ENCODE peak calls at places on chromosome 21, in four cellular contexts. E is HepG2, M is K562, Q is H1. F is an unnamed sample.

GRCh38 chr21:41805643-41806042 is 38.8 kb upstream of the RIPK4 start:
- DNase-seq in E (no peak), M (no peak), Q (no peak), F (no peak)

GRCh38 chr21:46154155-46154954 is 1.0 kb downstream of the FTCD start:
- DNase-seq in E (no peak), M (no peak), Q (no peak), F (no peak)

GRCh38 chr21:31444061-31444460 is 100.0 kb upstream of the TIAM1 start:
- DNase-seq in E (no peak), M (no peak), Q (no peak), F (no peak)

GRCh38 chr21:42674351-42674940 is 21.0 kb downstream of the PDE9A start:
- DNase-seq in E (no peak), M (peak), Q (no peak), F (peak)

GRCh38 chr21:28675265-28676041 is 317.2 kb downstream of the LTN1 start:
- DNase-seq in E (no peak), M (no peak), Q (no peak), F (no peak)

GRCh38 chr21:26844258-26845065 is 747 bp downstream of the ADAMTS1 start:
- DNase-seq in E (no peak), M (no peak), Q (no peak), F (peak)

GRCh38 chr21:15031790-15032357 is 32.9 kb downstream of the NRIP1 start:
- DNase-seq in E (no peak), M (no peak), Q (no peak), F (no peak)

GRCh38 chr21:42228709-42229220 is 9.8 kb downstream of the ABCG1 start:
- DNase-seq in E (no peak), M (no peak), Q (no peak), F (no peak)

GRCh38 chr21:46295177-46295711 is 9.1 kb downstream of the YBEY start:
- DNase-seq in E (peak), M (peak), Q (no peak), F (no peak)

GRCh38 chr21:46018615-46019014 is 37.0 kb downstream of the COL6A1 start:
- DNase-seq in E (no peak), M (no peak), Q (no peak), F (no peak)

GRCh38 chr21:31151682-31152081 is 113.4 kb upstream of the KRTAP19-8 start:
- DNase-seq in E (no peak), M (no peak), Q (no peak), F (no peak)

GRCh38 chr21:31780944-31781343 is 49.0 kb upstream of the SCAF4 start:
- DNase-seq in E (peak), M (no peak), Q (no peak), F (no peak)

GRCh38 chr21:45767071-45768006 is 123.8 kb downstream of the PCBP3 start:
- DNase-seq in E (no peak), M (no peak), Q (no peak), F (no peak)

GRCh38 chr21:43315244-43316137 is 111.4 kb downstream of the SIK1 start:
- DNase-seq in E (no peak), M (no peak), Q (no peak), F (no peak)

GRCh38 chr21:18384771-18385170 is 18.8 kb downstream of the TMPRSS15 start:
- DNase-seq in E (no peak), M (peak), Q (no peak), F (no peak)

GRCh38 chr21:33028759-33029511 is 3.2 kb downstream of the OLIG2 start:
- DNase-seq in E (no peak), M (no peak), Q (no peak), F (no peak)

GRCh38 chr21:45817345-45817744 is 164.2 kb upstream of the COL6A1 start:
- DNase-seq in E (no peak), M (no peak), Q (no peak), F (no peak)

GRCh38 chr21:32653326-32653901 is 41.2 kb upstream of the CFAP298 start:
- DNase-seq in E (peak), M (peak), Q (no peak), F (peak)

GRCh38 chr21:31410763-31411278 is 66.8 kb upstream of the TIAM1 start:
- DNase-seq in E (no peak), M (no peak), Q (no peak), F (no peak)

GRCh38 chr21:42683371-42684108 is 30.1 kb downstream of the PDE9A start:
- DNase-seq in E (no peak), M (no peak), Q (no peak), F (no peak)

GRCh38 chr21:33069994-33070811 is at the start of gene OLIG1:
- DNase-seq in E (no peak), M (no peak), Q (no peak), F (peak)

GRCh38 chr21:32200029-32200428 is 78.8 kb downstream of the MIS18A start:
- DNase-seq in E (no peak), M (no peak), Q (no peak), F (no peak)

GRCh38 chr21:18245493-18245967 is 897 bp downstream of the CHODL start:
- DNase-seq in E (peak), M (no peak), Q (no peak), F (no peak)

GRCh38 chr21:29477941-29478340 is 179.2 kb downstream of the BACH1 start:
- DNase-seq in E (no peak), M (no peak), Q (no peak), F (no peak)

GRCh38 chr21:27796106-27796505 is 829.2 kb upstream of the ADAMTS5 start:
- DNase-seq in E (no peak), M (no peak), Q (no peak), F (no peak)

GRCh38 chr21:19523731-19524130 is 1120.1 kb upstream of the TMPRSS15 start:
- DNase-seq in E (no peak), M (no peak), Q (no peak), F (no peak)

GRCh38 chr21:36320421-36321324 is 676 bp downstream of the MORC3 start:
- DNase-seq in E (peak), M (no peak), Q (no peak), F (peak)

GRCh38 chr21:42248783-42249597 is 30.1 kb downstream of the ABCG1 start:
- DNase-seq in E (no peak), M (no peak), Q (no peak), F (no peak)

GRCh38 chr21:15631342-15631741 is 98.4 kb upstream of the USP25 start:
- DNase-seq in E (no peak), M (no peak), Q (no peak), F (no peak)

GRCh38 chr21:46207920-46208571 is 20.5 kb downstream of the LSS start:
- DNase-seq in E (no peak), M (no peak), Q (no peak), F (peak)

GRCh38 chr21:16279658-16280581 is 550.1 kb downstream of the USP25 start:
- DNase-seq in E (no peak), M (no peak), Q (peak), F (peak)

GRCh38 chr21:15057290-15057689 is 7.5 kb downstream of the NRIP1 start:
- DNase-seq in E (no peak), M (no peak), Q (no peak), F (peak)

GRCh38 chr21:30044447-30045064 is 104.8 kb upstream of the GRIK1 start:
- DNase-seq in E (peak), M (peak), Q (no peak), F (no peak)

GRCh38 chr21:44436958-44437357 is 18.4 kb upstream of the LRRC3 start:
- DNase-seq in E (no peak), M (no peak), Q (no peak), F (no peak)

GRCh38 chr21:44434568-44434925 is 20.8 kb upstream of the LRRC3 start:
- DNase-seq in E (no peak), M (no peak), Q (no peak), F (no peak)

GRCh38 chr21:44433791-44434567 is 21.3 kb upstream of the LRRC3 start:
- DNase-seq in E (no peak), M (no peak), Q (no peak), F (no peak)

GRCh38 chr21:44436111-44436611 is 19.1 kb upstream of the LRRC3 start:
- DNase-seq in E (no peak), M (no peak), Q (no peak), F (no peak)

DNA sequence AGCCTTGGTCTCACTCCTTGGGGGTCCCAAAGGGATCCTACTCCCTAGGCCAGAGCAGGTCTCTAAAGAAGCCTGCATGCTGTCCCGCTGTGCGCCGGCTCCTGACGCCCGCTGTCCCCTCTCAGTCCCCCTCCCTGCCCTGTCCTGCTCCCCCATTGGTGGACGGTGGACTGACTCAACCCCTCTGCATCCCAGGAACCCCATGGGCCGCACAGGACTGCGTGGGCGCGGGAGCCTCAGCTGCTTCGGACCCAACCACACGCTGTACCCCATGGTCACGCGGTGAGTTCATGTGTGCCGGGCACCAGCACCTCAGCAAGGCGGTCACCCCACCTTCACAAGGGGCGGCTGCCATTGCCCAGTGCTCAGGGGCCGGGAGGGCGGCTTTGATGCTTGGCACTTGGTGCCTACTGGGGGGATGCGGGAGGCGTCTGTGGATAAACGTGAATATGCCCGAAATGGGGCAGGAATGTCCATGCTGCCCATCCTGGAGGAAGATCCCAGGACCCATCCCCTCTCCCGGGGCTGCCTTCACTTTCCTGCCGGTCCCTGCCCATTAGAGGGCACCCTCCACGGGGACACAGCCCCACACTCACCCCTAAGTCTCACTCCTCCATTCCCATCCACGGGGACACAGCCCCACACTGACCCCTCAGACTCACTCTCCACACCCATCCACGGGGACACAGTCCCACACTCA is 20.2 kb upstream of the LRRC3 start:
- DNase-seq in E (no peak), M (no peak), Q (no peak), F (no peak)
- TF ChIP-seq JUN in E (no peak), M (no peak), Q (no peak), F (no peak)

GRCh38 chr21:38983560-38983959 is 177.8 kb downstream of the ETS2 start:
- DNase-seq in E (no peak), M (no peak), Q (no peak), F (no peak)

GRCh38 chr21:38986460-38987395 is 181.0 kb downstream of the ETS2 start:
- DNase-seq in E (peak), M (no peak), Q (no peak), F (no peak)

GRCh38 chr21:38985423-38986378 is 180.0 kb downstream of the ETS2 start:
- DNase-seq in E (no peak), M (peak), Q (no peak), F (no peak)

GRCh38 chr21:38984568-38984967 is 178.8 kb downstream of the ETS2 start:
- DNase-seq in E (no peak), M (no peak), Q (no peak), F (no peak)

GRCh38 chr21:38984982-38985422 is 179.3 kb downstream of the ETS2 start:
- DNase-seq in E (no peak), M (no peak), Q (no peak), F (no peak)
- TF ChIP-seq ATF3 in E (no peak), M (no peak), Q (no peak), F (no peak)

GRCh38 chr21:37452222-37452621 is 85.6 kb downstream of the DYRK1A start:
- DNase-seq in E (no peak), M (no peak), Q (no peak), F (no peak)
- TF ChIP-seq USF2 in E (no peak), M (no peak), Q (no peak), F (no peak)

DNA sequence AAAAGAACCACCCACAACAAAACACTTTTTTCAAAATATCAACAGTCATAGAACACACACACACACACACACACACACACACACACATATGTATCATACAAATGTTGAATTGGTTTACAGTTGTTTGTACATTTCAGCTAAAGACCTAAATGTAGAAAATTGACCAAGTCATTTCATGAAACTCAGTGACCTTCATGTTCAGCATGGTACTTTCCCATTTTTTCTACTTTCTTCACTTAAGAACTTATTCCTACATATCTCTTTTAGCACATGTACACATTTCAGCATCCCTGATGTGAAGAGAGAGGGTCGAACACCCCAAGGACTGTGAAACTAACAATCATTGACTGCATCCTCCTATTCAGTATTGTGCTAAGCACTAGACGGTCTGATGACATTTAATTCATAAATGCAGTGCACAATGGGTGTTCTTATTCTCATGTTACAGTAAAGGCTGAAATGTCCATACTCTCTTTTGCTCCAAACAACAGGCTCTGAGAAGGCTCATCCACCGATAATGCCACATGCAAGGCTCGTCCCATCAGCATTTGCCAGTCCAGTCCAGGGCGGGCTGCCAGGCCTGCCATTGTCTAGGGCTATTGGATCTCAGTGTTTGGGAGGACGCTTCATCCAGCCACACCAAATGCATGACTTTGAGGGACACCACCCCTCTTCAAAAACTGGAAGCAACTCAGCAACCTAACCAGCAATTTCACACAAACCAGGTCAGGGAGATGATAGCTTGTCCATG is 150.1 kb upstream of the RUNX1 start:
- DNase-seq in E (no peak), M (no peak), Q (no peak), F (no peak)
- TF ChIP-seq JUN in E (no peak), M (no peak), Q (no peak), F (no peak)

DNA sequence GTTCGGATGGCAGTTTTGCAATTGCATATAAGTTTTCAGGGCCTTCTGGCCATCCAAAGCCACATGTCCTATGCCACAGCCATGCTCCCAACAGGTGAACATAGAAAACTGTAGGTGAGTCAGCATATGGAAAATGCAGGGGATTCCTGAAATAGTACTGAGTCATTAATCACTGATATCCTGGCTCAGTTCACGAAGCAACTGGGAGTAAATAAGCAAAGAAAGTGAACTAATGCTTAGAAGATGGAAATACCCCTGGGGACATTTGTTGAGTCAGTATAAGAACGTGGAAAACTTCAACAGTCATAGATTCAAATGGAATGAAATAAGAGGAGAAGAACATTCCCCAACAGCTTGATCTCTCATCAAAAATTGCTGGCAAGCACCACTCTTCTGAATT is 148.9 kb upstream of the RUNX1 start:
- DNase-seq in E (no peak), M (no peak), Q (no peak), F (no peak)
- TF ChIP-seq ATF3 in E (no peak), M (no peak), Q (no peak), F (no peak)

F was measured in WTC11.